ENCODE peak calls at places on chromosomes 5 and 9, in four cellular contexts. Q, S, K and X are unnamed samples.

GRCh38 chr5:61409568-61409967 is 77.5 kb downstream of the ZSWIM6 start:
- DNase-seq in Q (peak), S (peak), K (no peak), X (peak)

GRCh38 chr9:136043386-136044054 is 51.6 kb downstream of the NACC2 start:
- DNase-seq in Q (no peak), S (no peak), K (no peak), X (no peak)

GRCh38 chr5:180085837-180086236 is 14.3 kb upstream of the RNF130 start:
- DNase-seq in Q (peak), S (no peak), K (no peak), X (no peak)

GRCh38 chr5:134026521-134027202 is 21.9 kb upstream of the VDAC1 start:
- DNase-seq in Q (peak), S (peak), K (peak), X (no peak)

GRCh38 chr5:94670726-94671125 is 52.3 kb downstream of the SLF1 start:
- DNase-seq in Q (no peak), S (peak), K (no peak), X (no peak)

GRCh38 chr9:35942286-35942685 is 15.7 kb downstream of the OR2S2 start:
- DNase-seq in Q (no peak), S (no peak), K (no peak), X (peak)

GRCh38 chr5:110865400-110866094 is 126.7 kb downstream of the SLC25A46 start:
- DNase-seq in Q (peak), S (peak), K (peak), X (peak)

GRCh38 chr9:121889990-121890563 is 203.0 kb downstream of the TTLL11 start:
- DNase-seq in Q (no peak), S (peak), K (no peak), X (no peak)

GRCh38 chr9:131885144-131885609 is 145.3 kb upstream of the RAPGEF1 start:
- DNase-seq in Q (no peak), S (no peak), K (no peak), X (no peak)

GRCh38 chr9:130192600-130192999 is 20.4 kb downstream of the NCS1 start:
- DNase-seq in Q (no peak), S (no peak), K (no peak), X (no peak)

GRCh38 chr5:95331358-95331757 is 46.5 kb upstream of the MCTP1 start:
- DNase-seq in Q (no peak), S (no peak), K (no peak), X (no peak)

GRCh38 chr5:1546556-1546955 is 22.8 kb upstream of the LPCAT1 start:
- DNase-seq in Q (no peak), S (no peak), K (no peak), X (no peak)

GRCh38 chr5:92906798-92907380 is 674.1 kb downstream of the NR2F1-AS1 start:
- DNase-seq in Q (no peak), S (no peak), K (no peak), X (no peak)

GRCh38 chr9:132474253-132474652 is 64.2 kb downstream of the CFAP77 start:
- DNase-seq in Q (no peak), S (peak), K (peak), X (no peak)

GRCh38 chr5:172412724-172413260 is 41.5 kb downstream of the SH3PXD2B start:
- DNase-seq in Q (no peak), S (peak), K (no peak), X (peak)

GRCh38 chr5:103867857-103868598 is 305.4 kb upstream of the NUDT12 start:
- DNase-seq in Q (no peak), S (no peak), K (no peak), X (peak)

GRCh38 chr9:111965566-111966019 is 69.0 kb downstream of the UGCG start:
- DNase-seq in Q (no peak), S (peak), K (no peak), X (peak)

GRCh38 chr5:149641000-149641576 is 59.8 kb downstream of the ARHGEF37 start:
- DNase-seq in Q (no peak), S (peak), K (no peak), X (peak)

GRCh38 chr5:174736351-174736721 is 12.0 kb downstream of the MSX2 start:
- DNase-seq in Q (peak), S (peak), K (no peak), X (peak)

GRCh38 chr5:88740604-88741003 is 142.4 kb downstream of the MEF2C start:
- DNase-seq in Q (no peak), S (no peak), K (no peak), X (no peak)

GRCh38 chr5:65050140-65050539 is 281.4 kb downstream of the CWC27 start:
- DNase-seq in Q (no peak), S (no peak), K (no peak), X (no peak)

GRCh38 chr9:137312852-137313325 is 10.8 kb upstream of the NRARP start:
- DNase-seq in Q (no peak), S (no peak), K (no peak), X (no peak)

GRCh38 chr5:159504857-159505304 is 174.6 kb upstream of the IL12B start:
- DNase-seq in Q (peak), S (peak), K (no peak), X (no peak)

GRCh38 chr9:137985637-137986071 is 108.1 kb downstream of the CACNA1B start:
- DNase-seq in Q (no peak), S (no peak), K (no peak), X (no peak)

GRCh38 chr9:96383165-96383939 is at the start of gene SLC35D2:
- DNase-seq in Q (peak), S (peak), K (peak), X (peak)

GRCh38 chr9:126719677-126720435 is 85.0 kb upstream of the ZBTB43 start:
- DNase-seq in Q (peak), S (peak), K (peak), X (peak)

GRCh38 chr5:90488791-90489190 is 14.1 kb downstream of the POLR3G start:
- DNase-seq in Q (no peak), S (peak), K (no peak), X (no peak)

GRCh38 chr5:143262393-143263174 is 140.9 kb downstream of the NR3C1 start:
- DNase-seq in Q (no peak), S (peak), K (no peak), X (no peak)

GRCh38 chr9:77961541-77961940 is 70.1 kb downstream of the GNAQ start:
- DNase-seq in Q (peak), S (no peak), K (no peak), X (no peak)

GRCh38 chr5:103035701-103036100 is 84.2 kb downstream of the GIN1 start:
- DNase-seq in Q (no peak), S (no peak), K (no peak), X (no peak)

GRCh38 chr9:99590879-99591278 is 230.8 kb upstream of the NR4A3 start:
- DNase-seq in Q (no peak), S (no peak), K (no peak), X (peak)

GRCh38 chr9:90344013-90344412 is 298.6 kb downstream of the DIRAS2 start:
- DNase-seq in Q (peak), S (no peak), K (peak), X (no peak)

GRCh38 chr5:135821061-135821781 is 13.2 kb upstream of the SLC25A48 start:
- DNase-seq in Q (peak), S (no peak), K (no peak), X (no peak)
- H3K4ac ChIP-seq in Q (no peak), S (no peak), K (no peak), X (no peak)

GRCh38 chr9:127769985-127770904 is 8.2 kb downstream of the SH2D3C start:
- DNase-seq in Q (no peak), S (no peak), K (no peak), X (no peak)

GRCh38 chr9:127767405-127767804 is 11.1 kb downstream of the SH2D3C start:
- DNase-seq in Q (no peak), S (no peak), K (no peak), X (no peak)

GRCh38 chr9:127768666-127769065 is 9.8 kb downstream of the SH2D3C start:
- DNase-seq in Q (no peak), S (no peak), K (no peak), X (no peak)

GRCh38 chr9:127767909-127768331 is 10.5 kb downstream of the SH2D3C start:
- DNase-seq in Q (peak), S (peak), K (no peak), X (no peak)

GRCh38 chr9:127769101-127769500 is 9.4 kb downstream of the SH2D3C start:
- DNase-seq in Q (no peak), S (no peak), K (no peak), X (no peak)
- H4K8ac ChIP-seq in Q (no peak), S (no peak), K (no peak), X (no peak)

GRCh38 chr5:132203916-132204315 is 23.7 kb downstream of the P4HA2 start:
- DNase-seq in Q (no peak), S (no peak), K (no peak), X (no peak)

GRCh38 chr5:132202711-132203463 is 24.8 kb downstream of the P4HA2 start:
- DNase-seq in Q (no peak), S (peak), K (no peak), X (no peak)

GRCh38 chr5:132204330-132204729 is 23.3 kb downstream of the P4HA2 start:
- DNase-seq in Q (no peak), S (no peak), K (no peak), X (no peak)

GRCh38 chr5:132204736-132205135 is 22.9 kb downstream of the P4HA2 start:
- DNase-seq in Q (no peak), S (no peak), K (no peak), X (no peak)

DNA sequence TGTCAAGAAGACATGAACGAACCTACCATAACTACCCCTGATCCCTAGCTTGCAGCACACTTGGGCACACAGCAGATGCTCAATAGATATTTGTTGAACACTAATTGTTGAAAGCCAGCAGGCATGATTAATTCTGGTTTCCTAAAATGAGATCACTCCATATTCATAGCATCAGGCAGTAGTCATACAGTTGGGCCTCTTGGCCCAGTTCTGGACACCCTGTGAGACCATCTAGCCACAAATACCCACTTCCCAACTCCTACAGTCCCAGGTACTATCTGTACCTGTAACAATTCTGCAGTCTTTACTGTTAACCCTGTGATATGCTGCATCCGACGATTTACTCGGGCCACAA is 24.2 kb downstream of the P4HA2 start:
- DNase-seq in Q (no peak), S (peak), K (no peak), X (no peak)
- H3K4ac ChIP-seq in Q (no peak), S (no peak), K (no peak), X (no peak)

GRCh38 chr9:108994695-108995094 is 18.6 kb downstream of the CTNNAL1 start:
- DNase-seq in Q (no peak), S (peak), K (no peak), X (no peak)
- H4K8ac ChIP-seq in Q (no peak), S (peak), K (no peak), X (peak)

GRCh38 chr5:16995372-16995771 is 59.3 kb upstream of the MYO10 start:
- DNase-seq in Q (no peak), S (no peak), K (no peak), X (no peak)

GRCh38 chr5:17004441-17005086 is 68.5 kb upstream of the MYO10 start:
- DNase-seq in Q (no peak), S (no peak), K (no peak), X (no peak)

GRCh38 chr5:17005087-17005828 is 69.2 kb upstream of the MYO10 start:
- DNase-seq in Q (no peak), S (peak), K (no peak), X (no peak)

GRCh38 chr5:17001418-17001817 is 65.3 kb upstream of the MYO10 start:
- DNase-seq in Q (no peak), S (peak), K (no peak), X (no peak)

GRCh38 chr5:17000296-17000939 is 64.3 kb upstream of the MYO10 start:
- DNase-seq in Q (peak), S (peak), K (no peak), X (peak)
- H3K4ac ChIP-seq in Q (no peak), S (peak), K (no peak), X (no peak)